ENCODE peak calls at places on chromosomes 5 and 9, in seven cellular contexts. R is H1, I is HCT116, K is SK-N-SH, C is HepG2, F is GM12878, O is K562. B is an unnamed sample.

GRCh38 chr5:65120371-65120967 is 351.7 kb downstream of the CWC27 start:
- DNase-seq in R (no peak), I (no peak), K (no peak), C (no peak), F (no peak), O (no peak), B (no peak)

GRCh38 chr9:129185991-129186390 is 7.9 kb upstream of the IER5L start:
- DNase-seq in R (no peak), I (no peak), K (no peak), C (no peak), F (no peak), O (peak), B (no peak)

GRCh38 chr5:31733365-31733764 is 94.4 kb downstream of the PDZD2 start:
- DNase-seq in R (no peak), I (no peak), K (no peak), C (no peak), F (no peak), O (no peak), B (no peak)

GRCh38 chr5:115898656-115899055 is 56.9 kb downstream of the AP3S1 start:
- DNase-seq in R (no peak), I (no peak), K (no peak), C (no peak), F (no peak), O (no peak), B (no peak)

GRCh38 chr5:9737265-9737664 is 107.1 kb upstream of the TAS2R1 start:
- DNase-seq in R (no peak), I (no peak), K (no peak), C (no peak), F (no peak), O (no peak), B (no peak)

GRCh38 chr9:104093162-104093561 is 947 bp upstream of the SMC2 start:
- DNase-seq in R (no peak), I (no peak), K (peak), C (no peak), F (no peak), O (no peak), B (no peak)

GRCh38 chr9:89522261-89522978 is 24.5 kb upstream of the SEMA4D start:
- DNase-seq in R (no peak), I (no peak), K (no peak), C (no peak), F (peak), O (no peak), B (no peak)

GRCh38 chr5:147452137-147452838 is 57.6 kb downstream of the DPYSL3 start:
- DNase-seq in R (peak), I (no peak), K (peak), C (no peak), F (no peak), O (no peak), B (no peak)

GRCh38 chr5:93174930-93175329 is 406.1 kb downstream of the NR2F1-AS1 start:
- DNase-seq in R (no peak), I (no peak), K (no peak), C (no peak), F (no peak), O (no peak), B (no peak)

GRCh38 chr5:96509313-96509712 is 76.3 kb upstream of the PCSK1 start:
- DNase-seq in R (no peak), I (no peak), K (no peak), C (no peak), F (no peak), O (no peak), B (no peak)

GRCh38 chr5:107104774-107105050 is 566.0 kb downstream of the EFNA5 start:
- DNase-seq in R (no peak), I (no peak), K (no peak), C (no peak), F (peak), O (no peak), B (peak)

GRCh38 chr9:131554865-131555351 is 9.6 kb downstream of the PRRT1B start:
- DNase-seq in R (peak), I (no peak), K (no peak), C (no peak), F (no peak), O (no peak), B (no peak)

GRCh38 chr9:92964607-92964975 is 17.3 kb downstream of the FGD3 start:
- DNase-seq in R (no peak), I (no peak), K (no peak), C (no peak), F (no peak), O (no peak), B (no peak)

GRCh38 chr5:169798906-169799660 is 162.0 kb downstream of the DOCK2 start:
- DNase-seq in R (no peak), I (no peak), K (no peak), C (no peak), F (no peak), O (no peak), B (no peak)

GRCh38 chr5:169803077-169803981 is 166.3 kb downstream of the DOCK2 start:
- DNase-seq in R (no peak), I (no peak), K (peak), C (no peak), F (no peak), O (peak), B (no peak)

GRCh38 chr5:169798438-169798837 is 161.4 kb downstream of the DOCK2 start:
- DNase-seq in R (no peak), I (no peak), K (no peak), C (no peak), F (no peak), O (no peak), B (no peak)

GRCh38 chr5:169801781-169802180 is 164.7 kb downstream of the DOCK2 start:
- DNase-seq in R (no peak), I (no peak), K (no peak), C (no peak), F (no peak), O (no peak), B (no peak)

DNA sequence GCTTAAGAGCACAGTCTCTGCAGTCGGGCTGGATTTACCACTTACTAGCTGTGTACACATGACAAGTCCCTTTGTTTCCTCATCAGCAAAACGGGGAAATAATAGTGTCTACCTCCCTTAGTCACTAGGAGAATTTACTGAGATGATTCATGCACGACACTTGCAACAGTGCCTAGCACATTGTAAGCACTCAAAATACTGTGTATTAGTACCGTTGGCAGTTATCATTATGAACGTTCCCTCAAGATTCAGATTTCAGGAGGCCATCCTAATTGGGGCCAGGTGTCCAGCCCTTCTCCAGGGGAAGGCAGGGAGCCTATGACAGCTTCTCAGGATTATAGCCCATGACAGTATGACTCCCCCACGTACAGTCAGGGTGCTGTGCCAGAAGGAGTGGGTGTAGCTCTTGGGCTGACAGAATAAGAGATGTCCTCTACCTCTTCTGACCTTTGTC is 164.3 kb downstream of the DOCK2 start:
- DNase-seq in R (no peak), I (no peak), K (no peak), C (no peak), F (no peak), O (no peak), B (no peak)
- TF ChIP-seq JUND in R (no peak), I (no peak), K (no peak), C (no peak), F (no peak), O (no peak), B (no peak)

GRCh38 chr5:1051366-1051720 is 42.7 kb downstream of the NKD2 start:
- DNase-seq in R (no peak), I (no peak), K (no peak), C (no peak), F (no peak), O (no peak), B (no peak)

GRCh38 chr5:1054018-1054798 is 45.6 kb downstream of the NKD2 start:
- DNase-seq in R (no peak), I (no peak), K (peak), C (no peak), F (no peak), O (no peak), B (no peak)

GRCh38 chr5:1053391-1054017 is 44.9 kb downstream of the NKD2 start:
- DNase-seq in R (no peak), I (no peak), K (peak), C (no peak), F (no peak), O (no peak), B (no peak)

GRCh38 chr5:1052076-1052475 is 43.5 kb downstream of the NKD2 start:
- DNase-seq in R (no peak), I (no peak), K (no peak), C (no peak), F (no peak), O (no peak), B (no peak)

GRCh38 chr5:1052641-1053390 is 44.2 kb downstream of the NKD2 start:
- DNase-seq in R (no peak), I (no peak), K (peak), C (no peak), F (no peak), O (peak), B (no peak)
- TF ChIP-seq JUND in R (no peak), I (no peak), K (no peak), C (no peak), F (no peak), O (no peak), B (no peak)

GRCh38 chr9:134684375-134684723 is 42.7 kb downstream of the COL5A1 start:
- DNase-seq in R (no peak), I (no peak), K (no peak), C (no peak), F (no peak), O (no peak), B (no peak)
- TF ChIP-seq JUND in R (no peak), I (no peak), K (no peak), C (no peak), F (no peak), O (no peak), B (no peak)

GRCh38 chr9:112012026-112012902 is 115.7 kb downstream of the UGCG start:
- DNase-seq in R (no peak), I (peak), K (no peak), C (peak), F (peak), O (no peak), B (peak)
- TF ChIP-seq JUND in R (no peak), I (peak), K (peak), C (no peak), F (peak), O (peak), B (peak)

DNA sequence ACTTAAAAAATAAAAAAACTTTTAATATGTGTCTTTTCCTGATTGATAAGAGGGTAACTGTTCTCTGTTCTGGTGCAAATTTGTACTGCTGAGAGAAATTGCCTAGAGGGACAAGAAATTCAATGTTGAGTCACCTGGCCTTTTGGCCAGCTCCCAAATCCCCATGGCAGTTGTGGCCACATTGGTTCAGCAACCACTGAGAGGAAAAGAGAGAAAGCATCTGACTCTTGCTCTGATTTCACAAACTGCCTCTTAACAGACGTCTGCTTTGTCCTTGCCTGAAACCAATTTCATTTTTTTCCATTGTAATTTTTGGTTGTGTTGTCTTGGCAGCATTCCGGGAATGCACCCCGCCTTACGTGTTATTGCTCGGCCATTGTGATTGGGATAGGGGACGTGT is 42.4 kb downstream of the NTRK2 start:
- DNase-seq in R (no peak), I (no peak), K (peak), C (no peak), F (no peak), O (no peak), B (no peak)
- TF ChIP-seq JUND in R (no peak), I (no peak), K (no peak), C (no peak), F (no peak), O (no peak), B (no peak)

GRCh38 chr5:135216072-135216812 is 182.2 kb upstream of the PITX1 start:
- DNase-seq in R (peak), I (no peak), K (no peak), C (no peak), F (no peak), O (no peak), B (no peak)
- TF ChIP-seq JUND in R (no peak), I (no peak), K (no peak), C (no peak), F (no peak), O (no peak), B (no peak)

GRCh38 chr5:102579379-102579778 is 80.6 kb upstream of the SLCO6A1 start:
- DNase-seq in R (no peak), I (no peak), K (no peak), C (no peak), F (no peak), O (no peak), B (no peak)

GRCh38 chr5:102582706-102583105 is 83.9 kb upstream of the SLCO6A1 start:
- DNase-seq in R (no peak), I (no peak), K (no peak), C (no peak), F (no peak), O (no peak), B (no peak)

GRCh38 chr5:102578362-102578761 is 79.6 kb upstream of the SLCO6A1 start:
- DNase-seq in R (no peak), I (no peak), K (no peak), C (no peak), F (no peak), O (no peak), B (no peak)

GRCh38 chr5:102583663-102584062 is 84.9 kb upstream of the SLCO6A1 start:
- DNase-seq in R (no peak), I (peak), K (peak), C (no peak), F (no peak), O (peak), B (peak)

GRCh38 chr5:102581011-102581410 is 82.2 kb upstream of the SLCO6A1 start:
- DNase-seq in R (no peak), I (no peak), K (no peak), C (no peak), F (no peak), O (no peak), B (peak)
- TF ChIP-seq JUND in R (no peak), I (no peak), K (no peak), C (no peak), F (no peak), O (no peak), B (no peak)

DNA sequence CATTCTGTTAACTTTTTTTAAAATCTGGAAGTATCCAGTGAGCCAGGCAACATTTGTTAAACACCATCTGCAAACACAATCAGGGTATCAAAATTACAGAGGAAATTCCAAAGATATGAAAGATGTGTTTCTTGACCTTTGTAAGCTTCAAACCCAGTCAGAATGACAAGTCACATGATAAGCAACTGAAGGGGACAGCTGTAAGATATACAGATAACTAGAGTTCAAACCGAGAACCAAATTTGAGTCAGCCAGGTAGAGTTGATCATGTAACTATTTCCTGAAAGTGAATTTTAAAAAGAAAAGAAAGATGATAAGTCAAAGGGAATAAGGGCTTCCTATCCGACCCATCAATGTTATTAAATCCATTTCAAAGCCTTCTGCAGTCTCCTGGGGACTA is 196.2 kb downstream of the DEPDC1B start:
- DNase-seq in R (no peak), I (no peak), K (no peak), C (no peak), F (no peak), O (no peak), B (no peak)
- TF ChIP-seq JUND in R (no peak), I (no peak), K (no peak), C (no peak), F (no peak), O (no peak), B (no peak)